ENCODE peak calls at places on chromosomes 1 and 21, in seven cellular contexts. U is prostate gland, S is ovary, X is lower leg skin, H is stomach, Q is heart left ventricle, L is vagina. A is an unnamed sample.

GRCh38 chr1:41327383-41327999 is 33.7 kb upstream of the FOXO6 start:
- DNase-seq in U (no peak), S (no peak), X (no peak), H (no peak), Q (no peak), L (no peak), A (no peak)

GRCh38 chr1:3060112-3060511 is 8.9 kb upstream of the PRDM16 start:
- DNase-seq in U (no peak), S (no peak), X (peak), H (peak), Q (no peak), L (no peak), A (no peak)

GRCh38 chr1:119046429-119047039 is 58.4 kb upstream of the TBX15 start:
- DNase-seq in U (no peak), S (peak), X (peak), H (no peak), Q (no peak), L (no peak), A (no peak)

GRCh38 chr1:218850367-218850766 is 323.3 kb upstream of the LYPLAL1 start:
- DNase-seq in U (no peak), S (no peak), X (no peak), H (no peak), Q (no peak), L (no peak), A (no peak)

GRCh38 chr1:175449306-175449705 is 256.7 kb upstream of the KIAA0040 start:
- DNase-seq in U (no peak), S (no peak), X (no peak), H (no peak), Q (no peak), L (no peak), A (no peak)

GRCh38 chr1:60376196-60376595 is 302.6 kb upstream of the C1orf87 start:
- DNase-seq in U (no peak), S (no peak), X (no peak), H (no peak), Q (no peak), L (no peak), A (no peak)

GRCh38 chr1:211359876-211360275 is 33.2 kb downstream of the TRAF5 start:
- DNase-seq in U (no peak), S (no peak), X (no peak), H (no peak), Q (no peak), L (no peak), A (no peak)

GRCh38 chr1:184150776-184151531 is 99.4 kb downstream of the TSEN15 start:
- DNase-seq in U (no peak), S (peak), X (peak), H (no peak), Q (peak), L (no peak), A (no peak)

GRCh38 chr1:192538407-192539311 is 36.9 kb upstream of the RGS1 start:
- DNase-seq in U (no peak), S (no peak), X (no peak), H (no peak), Q (no peak), L (no peak), A (no peak)

GRCh38 chr1:26761217-26761616 is 26.5 kb upstream of the PIGV start:
- DNase-seq in U (no peak), S (no peak), X (no peak), H (no peak), Q (no peak), L (no peak), A (no peak)

DNA sequence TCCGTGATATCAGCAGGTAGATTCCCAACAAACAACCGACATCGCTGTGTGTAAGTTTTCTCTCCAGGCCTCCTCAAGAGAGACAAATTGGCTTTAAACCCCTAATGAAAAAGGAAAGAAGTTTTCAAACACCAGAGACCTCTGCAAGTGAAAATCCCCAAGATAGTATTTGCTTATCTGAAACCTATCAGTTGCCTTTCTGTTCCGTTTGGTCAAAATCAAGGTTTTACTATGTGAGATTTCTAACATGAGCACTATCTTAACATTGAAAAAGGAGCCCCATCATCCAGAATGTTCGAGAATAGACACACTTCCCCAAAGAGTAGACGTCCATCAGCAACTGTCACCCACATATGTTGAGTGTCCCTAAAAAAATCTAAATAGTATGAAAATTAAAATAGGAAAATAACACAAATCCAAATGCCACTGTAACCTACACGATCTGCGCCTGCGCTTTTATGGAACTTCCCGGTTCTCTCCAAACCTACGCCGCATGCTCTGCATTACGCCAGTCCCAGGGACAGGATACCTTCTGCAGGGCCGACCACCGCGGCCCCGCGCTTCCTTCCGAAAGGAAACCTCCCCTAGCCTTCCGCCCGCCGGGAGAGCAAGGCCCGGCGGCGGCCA is 1.4 kb downstream of the SFPQ start:
- DNase-seq in U (no peak), S (no peak), X (no peak), H (no peak), Q (no peak), L (no peak), A (no peak)
- TF ChIP-seq POLR2A in U (no peak), S (no peak), X (no peak), H (no peak), Q (no peak), L (no peak), A (no peak)

GRCh38 chr1:110876748-110877341 is 3.9 kb downstream of the CD53 start:
- DNase-seq in U (no peak), S (no peak), X (no peak), H (no peak), Q (no peak), L (no peak), A (no peak)

GRCh38 chr1:110873856-110874255 is 908 bp downstream of the CD53 start:
- DNase-seq in U (no peak), S (no peak), X (no peak), H (no peak), Q (no peak), L (no peak), A (no peak)

GRCh38 chr1:110877364-110877763 is 4.4 kb downstream of the CD53 start:
- DNase-seq in U (no peak), S (no peak), X (no peak), H (no peak), Q (no peak), L (no peak), A (no peak)

GRCh38 chr1:110874303-110875215 is 1.6 kb downstream of the CD53 start:
- DNase-seq in U (no peak), S (no peak), X (no peak), H (no peak), Q (no peak), L (no peak), A (no peak)

DNA sequence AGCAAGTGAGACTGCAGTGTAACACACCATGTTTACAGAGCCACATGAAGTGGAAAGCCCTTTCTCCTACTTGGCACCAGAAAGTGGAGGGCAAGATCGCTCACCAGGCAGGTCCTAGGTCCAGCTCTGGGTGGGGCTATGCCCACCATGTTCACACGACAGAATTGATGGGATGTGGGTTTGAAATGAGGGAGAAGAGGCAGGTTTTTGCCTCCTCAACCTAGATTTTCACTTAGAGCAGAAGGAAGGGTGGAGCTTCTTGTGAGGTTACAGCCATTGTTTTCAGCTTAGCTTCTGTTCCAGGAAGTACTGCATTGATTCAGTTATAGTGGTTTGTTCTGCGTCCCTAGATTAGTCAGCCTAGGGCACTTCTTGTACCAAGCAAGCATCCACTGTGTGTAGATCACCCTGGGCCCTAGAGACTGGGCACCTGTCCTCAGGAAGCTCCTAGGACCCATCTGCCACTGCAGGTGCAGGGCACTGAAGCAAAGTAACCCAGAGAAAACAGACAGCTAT is 2.3 kb downstream of the CD53 start:
- DNase-seq in U (no peak), S (no peak), X (no peak), H (peak), Q (no peak), L (no peak), A (no peak)
- TF ChIP-seq POLR2A in U (no peak), S (no peak), X (no peak), H (no peak), Q (no peak), L (no peak), A (no peak)

GRCh38 chr21:35924714-35925301 is 135.5 kb downstream of the SETD4 start:
- DNase-seq in U (no peak), S (no peak), X (no peak), H (no peak), Q (no peak), L (peak), A (peak)
- TF ChIP-seq POLR2A in U (no peak), S (no peak), X (no peak), H (no peak), Q (no peak), L (no peak), A (no peak)

GRCh38 chr1:116503535-116504307 is 67.1 kb downstream of the CD58 start:
- DNase-seq in U (no peak), S (no peak), X (peak), H (no peak), Q (no peak), L (peak), A (no peak)
- TF ChIP-seq POLR2A in U (no peak), S (no peak), X (no peak), H (no peak), Q (no peak), L (no peak), A (no peak)

GRCh38 chr1:8070381-8070811 is 44.3 kb upstream of the ERRFI1 start:
- DNase-seq in U (peak), S (no peak), X (no peak), H (peak), Q (no peak), L (no peak), A (no peak)
- TF ChIP-seq POLR2A in U (no peak), S (no peak), X (no peak), H (no peak), Q (no peak), L (no peak), A (no peak)

GRCh38 chr1:19096990-19097389 is 113.1 kb downstream of the UBR4 start:
- DNase-seq in U (no peak), S (no peak), X (no peak), H (no peak), Q (no peak), L (no peak), A (no peak)

GRCh38 chr1:19091539-19091938 is 118.5 kb downstream of the UBR4 start:
- DNase-seq in U (no peak), S (no peak), X (no peak), H (no peak), Q (no peak), L (no peak), A (no peak)

GRCh38 chr1:19100008-19100407 is 110.1 kb downstream of the UBR4 start:
- DNase-seq in U (no peak), S (no peak), X (no peak), H (no peak), Q (no peak), L (no peak), A (no peak)

GRCh38 chr1:19101244-19101643 is 108.8 kb downstream of the UBR4 start:
- DNase-seq in U (no peak), S (no peak), X (no peak), H (no peak), Q (no peak), L (no peak), A (no peak)

GRCh38 chr1:19096036-19096833 is 113.8 kb downstream of the UBR4 start:
- DNase-seq in U (peak), S (no peak), X (no peak), H (peak), Q (peak), L (no peak), A (no peak)
- TF ChIP-seq POLR2A in U (no peak), S (no peak), X (no peak), H (no peak), Q (no peak), L (no peak), A (no peak)

DNA sequence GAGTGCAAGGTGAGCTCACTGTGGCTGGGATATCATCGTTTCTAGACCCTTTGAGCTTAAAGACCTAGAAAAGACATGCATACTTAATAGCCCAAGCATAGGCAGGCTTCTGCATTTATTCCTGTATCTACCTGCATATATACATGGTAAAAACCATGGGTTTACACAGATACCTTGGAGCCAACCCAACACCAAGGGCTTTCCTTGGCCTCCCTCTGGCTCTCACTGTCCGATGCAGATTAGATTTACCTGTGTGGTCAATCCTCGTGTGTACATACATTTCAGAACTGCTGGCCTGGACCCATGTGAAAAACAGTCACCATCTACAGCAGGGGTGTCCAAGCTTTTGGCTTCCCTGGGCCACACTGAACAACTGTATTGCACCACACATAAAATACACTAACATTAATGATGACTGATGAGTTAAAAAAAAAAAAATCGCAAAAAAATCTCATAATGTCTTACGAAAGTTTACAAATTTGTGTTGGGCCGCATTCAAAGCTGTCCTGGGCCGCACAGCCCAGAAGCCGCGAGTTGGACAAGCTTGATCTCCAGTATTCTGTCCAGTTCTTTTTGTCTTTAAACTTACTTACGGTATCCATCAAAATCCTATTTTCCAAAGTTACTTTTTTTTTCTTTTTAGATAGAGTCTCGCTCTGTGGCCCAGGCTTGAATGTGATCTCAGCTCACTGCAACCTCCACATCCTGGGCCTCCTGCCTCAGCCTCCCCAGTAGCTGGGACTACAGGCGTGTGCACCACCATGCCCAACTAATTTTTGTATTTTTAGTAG is 43.5 kb downstream of the WDR4 start:
- DNase-seq in U (no peak), S (no peak), X (peak), H (peak), Q (peak), L (peak), A (no peak)
- TF ChIP-seq POLR2A in U (no peak), S (no peak), X (no peak), H (no peak), Q (no peak), L (no peak), A (no peak)

GRCh38 chr1:43360616-43361015 is 1.8 kb downstream of the CDC20 start:
- DNase-seq in U (no peak), S (no peak), X (no peak), H (no peak), Q (no peak), L (no peak), A (no peak)

GRCh38 chr1:43358746-43359693 is at the start of gene CDC20:
- DNase-seq in U (peak), S (peak), X (peak), H (peak), Q (peak), L (peak), A (peak)

GRCh38 chr1:43359696-43360095 is 915 bp downstream of the CDC20 start:
- DNase-seq in U (no peak), S (no peak), X (no peak), H (no peak), Q (no peak), L (no peak), A (no peak)

GRCh38 chr1:43357251-43357650 is 1.5 kb upstream of the CDC20 start:
- DNase-seq in U (no peak), S (no peak), X (no peak), H (no peak), Q (no peak), L (no peak), A (no peak)

DNA sequence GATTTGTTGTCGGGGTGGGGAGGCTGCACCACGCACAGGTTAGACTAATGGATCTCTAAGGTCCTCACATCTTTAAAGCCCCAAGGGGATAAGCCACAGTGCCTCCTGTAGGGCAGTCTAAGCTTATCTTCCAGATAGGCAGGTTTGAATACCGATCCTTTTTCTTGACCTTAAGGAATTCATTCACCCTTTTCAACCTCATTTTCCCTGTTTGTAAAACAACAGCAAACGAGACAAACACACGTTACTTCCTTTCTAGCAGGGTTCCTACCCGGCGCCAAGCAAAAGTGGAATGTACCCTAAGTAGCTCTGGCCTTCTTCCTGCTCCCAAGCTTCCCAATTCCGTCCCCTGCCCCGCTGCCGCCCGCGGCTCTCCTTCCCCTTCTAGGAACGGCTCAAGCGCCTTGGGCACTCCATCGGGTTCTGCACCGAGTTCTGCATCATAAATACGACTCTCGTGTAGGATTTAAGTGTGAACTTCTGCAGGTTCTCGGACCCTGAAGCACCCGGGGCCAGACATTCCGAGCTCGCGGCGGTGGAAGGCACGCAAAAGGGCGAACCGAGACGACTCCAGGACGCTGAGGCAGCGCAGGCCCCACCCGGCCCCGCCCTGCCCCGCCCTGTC is 548 bp upstream of the CDC20 start:
- DNase-seq in U (no peak), S (no peak), X (no peak), H (no peak), Q (no peak), L (no peak), A (peak)
- TF ChIP-seq POLR2A in U (no peak), S (no peak), X (no peak), H (no peak), Q (peak), L (peak), A (peak)

DNA sequence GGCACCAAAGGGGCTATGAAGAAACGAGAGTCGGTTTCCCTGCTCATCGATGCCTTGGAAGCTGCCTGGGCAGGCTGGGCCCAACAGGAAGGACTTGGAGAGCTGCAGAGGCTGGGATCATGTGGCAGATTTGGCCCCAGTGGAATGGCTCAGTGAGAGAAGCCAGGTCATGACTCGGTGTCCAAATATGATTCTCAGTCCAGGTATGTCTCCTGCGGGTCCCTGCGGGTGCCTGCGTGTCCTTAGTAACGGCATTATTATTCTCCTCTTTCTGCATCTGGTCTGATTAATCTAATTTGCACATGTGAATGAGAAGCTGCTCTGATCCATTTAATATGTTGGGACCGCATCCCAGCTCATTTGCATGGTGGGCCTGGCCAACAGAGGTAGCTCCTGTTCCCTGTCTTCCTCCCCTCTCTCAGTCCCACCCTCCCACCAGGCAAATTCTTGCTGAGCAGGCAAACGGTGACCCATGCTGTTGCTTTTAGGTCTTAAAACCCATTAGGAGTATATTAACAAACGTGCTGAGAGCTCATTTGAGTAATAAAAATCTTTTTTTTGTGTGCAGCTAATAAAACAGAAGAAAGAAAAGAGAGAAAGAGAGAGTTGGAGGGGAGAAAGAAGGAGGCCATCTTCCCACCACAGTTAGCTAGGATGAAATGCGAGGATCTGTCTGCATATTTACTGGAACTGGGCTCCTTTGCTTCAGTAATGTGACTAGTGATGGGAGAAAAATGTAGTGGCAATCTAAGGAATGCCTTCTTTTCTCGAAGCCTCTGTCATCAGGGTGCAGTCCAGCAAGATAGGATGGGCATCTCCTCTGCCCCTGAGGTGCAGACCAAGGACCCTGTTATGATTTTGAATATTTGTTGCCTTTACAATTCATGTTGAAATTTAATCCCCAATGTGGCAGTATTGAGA is 133.5 kb downstream of the HMGB4 start:
- DNase-seq in U (no peak), S (no peak), X (peak), H (no peak), Q (no peak), L (no peak), A (no peak)
- TF ChIP-seq POLR2A in U (no peak), S (no peak), X (no peak), H (no peak), Q (no peak), L (no peak), A (no peak)

GRCh38 chr1:19468397-19468956 is 16.9 kb downstream of the CAPZB start:
- DNase-seq in U (no peak), S (no peak), X (peak), H (peak), Q (peak), L (no peak), A (no peak)
- TF ChIP-seq POLR2A in U (no peak), S (no peak), X (no peak), H (no peak), Q (no peak), L (no peak), A (no peak)

A was measured in H54.